ENCODE peak calls at places on chromosome 16, in five cellular contexts. N is Kasumi-1, W is fibroblast of pulmonary artery, C is substantia nigra, B is NCI-H774. R is an unnamed sample.

GRCh38 chr16:3051009-3051408 is 4.6 kb downstream of the MMP25 start:
- DNase-seq in N (no peak), C (no peak), B (no peak), W (no peak), R (no peak)

GRCh38 chr16:57739756-57740422 is 4.3 kb downstream of the KATNB1 start:
- DNase-seq in B (no peak), W (no peak), C (no peak), N (no peak), R (no peak)

GRCh38 chr16:27242398-27242797 is 26.2 kb downstream of the NSMCE1 start:
- DNase-seq in B (no peak), C (no peak), N (no peak), W (no peak), R (no peak)

GRCh38 chr16:15521758-15522509 is 87.5 kb downstream of the BMERB1 start:
- DNase-seq in N (no peak), W (peak), B (no peak), C (peak), R (no peak)

GRCh38 chr16:2825049-2825742 is 4.9 kb upstream of the ZG16B start:
- DNase-seq in B (no peak), W (no peak), C (no peak), N (no peak), R (no peak)

GRCh38 chr16:83843657-83844056 is 35.9 kb downstream of the HSBP1 start:
- DNase-seq in W (no peak), C (no peak), N (peak), B (no peak), R (peak)

GRCh38 chr16:56800355-56800754 is 64.7 kb upstream of the SLC12A3 start:
- DNase-seq in W (peak), C (no peak), B (no peak), N (no peak), R (no peak)

GRCh38 chr16:88920618-88921602 is 54.5 kb upstream of the PABPN1L start:
- DNase-seq in W (peak), C (no peak), B (no peak), N (peak), R (peak)

GRCh38 chr16:86846136-86846535 is 267.8 kb downstream of the FOXL1 start:
- DNase-seq in C (no peak), W (no peak), B (no peak), N (no peak), R (no peak)

GRCh38 chr16:67017810-67018488 is 11.0 kb upstream of the CBFB start:
- DNase-seq in N (peak), B (peak), W (peak), C (peak), R (peak)

GRCh38 chr16:69187891-69188451 is 1.0 kb downstream of the SNTB2 start:
- DNase-seq in N (peak), W (peak), C (no peak), B (no peak), R (peak)

GRCh38 chr16:11806721-11807120 is 9.7 kb upstream of the ZC3H7A start:
- DNase-seq in W (no peak), B (no peak), C (no peak), N (no peak), R (no peak)

GRCh38 chr16:48409839-48410610 is 24.8 kb upstream of the SIAH1 start:
- DNase-seq in W (peak), N (peak), B (no peak), C (no peak), R (peak)

GRCh38 chr16:89143201-89143741 is 28.3 kb upstream of the CDH15 start:
- DNase-seq in N (no peak), C (no peak), W (no peak), B (no peak), R (no peak)

GRCh38 chr16:11005611-11005975 is 61.2 kb downstream of the CLEC16A start:
- DNase-seq in B (no peak), W (peak), C (no peak), N (no peak), R (no peak)

GRCh38 chr16:87702325-87702811 is 63.4 kb downstream of the KLHDC4 start:
- DNase-seq in B (no peak), W (peak), N (peak), C (no peak), R (peak)

GRCh38 chr16:30561212-30561816 is 3.1 kb upstream of the ZNF764 start:
- DNase-seq in B (no peak), C (peak), W (no peak), N (no peak), R (no peak)

GRCh38 chr16:73433493-73434307 is 385.8 kb upstream of the ZFHX3 start:
- DNase-seq in N (no peak), W (no peak), C (no peak), B (no peak), R (no peak)

GRCh38 chr16:50997679-50998078 is 153.4 kb downstream of the SALL1 start:
- DNase-seq in B (no peak), C (no peak), N (no peak), W (no peak), R (no peak)

GRCh38 chr16:70685938-70686375 is at the start of gene MTSS2:
- DNase-seq in N (peak), B (peak), W (peak), C (peak), R (peak)

GRCh38 chr16:2983706-2984136 is 3.5 kb upstream of the PKMYT1 start:
- DNase-seq in N (peak), B (peak), W (peak), C (peak), R (peak)

GRCh38 chr16:11871193-11871592 is 19.9 kb upstream of the RSL1D1 start:
- DNase-seq in C (no peak), B (no peak), W (peak), N (no peak), R (peak)

GRCh38 chr16:11144122-11144521 is 111.9 kb downstream of the SOCS1 start:
- DNase-seq in B (no peak), W (no peak), N (no peak), C (no peak), R (no peak)

GRCh38 chr16:87648236-87648635 is 45.9 kb downstream of the JPH3 start:
- DNase-seq in C (no peak), W (no peak), N (no peak), B (no peak), R (peak)

GRCh38 chr16:10616744-10617640 is 36.6 kb upstream of the EMP2 start:
- DNase-seq in N (no peak), W (peak), C (peak), B (peak), R (peak)

GRCh38 chr16:48099455-48099854 is 56.3 kb downstream of the ABCC12 start:
- DNase-seq in W (peak), B (no peak), C (no peak), N (no peak), R (no peak)

GRCh38 chr16:11398851-11399250 is 53.6 kb downstream of the RMI2 start:
- DNase-seq in B (no peak), C (no peak), W (no peak), N (no peak), R (no peak)

GRCh38 chr16:86575754-86576557 is 2.4 kb upstream of the FOXL1 start:
- DNase-seq in N (no peak), C (no peak), B (peak), W (peak), R (peak)

GRCh38 chr16:89981414-89981813 is 32.9 kb downstream of the DEF8 start:
- DNase-seq in N (no peak), C (no peak), W (no peak), B (no peak), R (peak)

GRCh38 chr16:67561501-67561823 is 864 bp upstream of the CTCF start:
- DNase-seq in N (no peak), C (no peak), W (no peak), B (no peak), R (no peak)

GRCh38 chr16:50050802-50051201 is 15.0 kb upstream of the HEATR3 start:
- DNase-seq in B (no peak), C (no peak), N (no peak), W (no peak), R (no peak)

GRCh38 chr16:65176603-65177002 is 54.7 kb upstream of the CDH11 start:
- DNase-seq in C (no peak), W (peak), N (no peak), B (no peak), R (no peak)

R was measured in NB4.